ENCODE peak calls at places on chromosomes 16 and 17, in seven cellular contexts. W, Z, R, P, X, I and U are unnamed samples.

GRCh38 chr16:19657831-19658230 is 60.2 kb downstream of the KNOP1 start:
- DNase-seq in Z (no peak), W (no peak), X (no peak), I (no peak), P (no peak), R (no peak), U (no peak)

GRCh38 chr16:1188781-1189189 is 35.9 kb downstream of the CACNA1H start:
- DNase-seq in I (peak; percentile 77), P (no peak), Z (peak; percentile 65), W (peak; percentile 30), R (peak; percentile 78), X (peak; percentile 58), U (peak; percentile 54)

GRCh38 chr17:31061678-31062077 is 33.1 kb upstream of the NF1 start:
- DNase-seq in I (peak; percentile 78), X (no peak), Z (no peak), W (no peak), R (no peak), P (no peak), U (peak; percentile 10)

GRCh38 chr17:64343833-64344637 is 46.6 kb downstream of the PECAM1 start:
- DNase-seq in R (peak; percentile 86), Z (peak; percentile 50), X (peak; percentile 53), P (no peak), W (no peak), I (no peak), U (no peak)

GRCh38 chr16:84548971-84549844 is 44.7 kb upstream of the MEAK7 start:
- DNase-seq in X (no peak), R (no peak), I (no peak), Z (no peak), W (peak; percentile 23), P (no peak), U (no peak)

GRCh38 chr16:66604376-66605176 is at the start of gene CMTM3:
- DNase-seq in P (no peak), R (peak; percentile 87), X (peak; percentile 59), Z (peak; percentile 56), I (peak; percentile 86), W (peak; percentile 56), U (peak; percentile 84)

GRCh38 chr16:88631384-88631783 is 7.0 kb upstream of the IL17C start:
- DNase-seq in R (no peak), P (no peak), I (no peak), X (no peak), W (no peak), Z (no peak), U (no peak)

GRCh38 chr17:35079547-35079946 is 16.0 kb upstream of the RFFL start:
- DNase-seq in Z (no peak), I (no peak), P (no peak), R (no peak), X (no peak), W (no peak), U (no peak)

GRCh38 chr17:13426991-13427390 is 174.7 kb downstream of the HS3ST3A1 start:
- DNase-seq in X (no peak), I (no peak), W (no peak), P (no peak), R (no peak), Z (no peak), U (no peak)

GRCh38 chr16:81936209-81936608 is 75.1 kb downstream of the SDR42E1 start:
- DNase-seq in W (no peak), R (no peak), I (peak; percentile 20), Z (no peak), P (no peak), X (no peak), U (no peak)

GRCh38 chr17:42049834-42050359 is 504 bp downstream of the C17orf113 start:
- DNase-seq in X (no peak), W (no peak), P (no peak), R (no peak), Z (no peak), I (no peak), U (no peak)

GRCh38 chr16:23423496-23424049 is 29.4 kb downstream of the COG7 start:
- DNase-seq in I (no peak), Z (peak; percentile 55), W (no peak), X (peak; percentile 83), R (peak; percentile 65), P (peak; percentile 82), U (no peak)

GRCh38 chr16:67423634-67424575 is 7.0 kb upstream of the HSD11B2 start:
- DNase-seq in I (peak; percentile 73), R (no peak), Z (no peak), W (no peak), P (no peak), X (no peak), U (no peak)

GRCh38 chr16:29154676-29155121 is 169.8 kb downstream of the LAT start:
- DNase-seq in P (no peak), I (no peak), R (no peak), X (no peak), Z (no peak), W (no peak), U (no peak)

GRCh38 chr16:87550510-87550961 is 51.8 kb upstream of the JPH3 start:
- DNase-seq in R (peak; percentile 75), Z (peak; percentile 48), I (peak; percentile 69), P (no peak), X (peak; percentile 63), W (peak; percentile 58), U (peak; percentile 58)

GRCh38 chr17:50630524-50631194 is 4.0 kb upstream of the ABCC3 start:
- DNase-seq in W (peak; percentile 47), Z (peak; percentile 88), P (no peak), I (peak; percentile 79), R (peak; percentile 85), X (peak; percentile 92), U (peak; percentile 39)

GRCh38 chr17:73720187-73720834 is 76.1 kb upstream of the SDK2 start:
- DNase-seq in W (peak; percentile 6), R (no peak), Z (no peak), I (no peak), X (no peak), P (no peak), U (peak; percentile 66)

GRCh38 chr16:30380072-30380471 is 2.3 kb downstream of the SEPTIN1 start:
- DNase-seq in P (no peak), X (no peak), R (no peak), I (no peak), Z (no peak), W (no peak), U (no peak)

GRCh38 chr17:78535285-78536197 is 41.7 kb downstream of the DNAH17 start:
- DNase-seq in X (no peak), P (no peak), Z (no peak), I (no peak), W (no peak), R (peak; percentile 32), U (no peak)
- H3K4me1 ChIP-seq in X (no peaks in the 10 kb centered on the region), P (no peaks in the 10 kb centered on the region), Z (peaks cover 13% of the 10 kb centered on the region), I (no peaks in the 10 kb centered on the region), W (peaks cover 15% of the 10 kb centered on the region), R (peaks cover 9% of the 10 kb centered on the region), U (no peaks in the 10 kb centered on the region)

GRCh38 chr16:89949756-89950155 is 1.2 kb downstream of the DEF8 start:
- DNase-seq in I (no peak), Z (no peak), R (no peak), X (no peak), P (no peak), W (no peak), U (no peak)
- H3K4me1 ChIP-seq in I (no peaks in the 10 kb centered on the region), Z (peaks cover 20% of the 10 kb centered on the region), R (peaks cover 16% of the 10 kb centered on the region), X (peaks cover 18% of the 10 kb centered on the region), P (peaks cover 6% of the 10 kb centered on the region), W (peaks cover 14% of the 10 kb centered on the region), U (peaks cover 15% of the 10 kb centered on the region)

GRCh38 chr17:46792071-46792470 is 26.4 kb downstream of the WNT3 start:
- DNase-seq in X (no peak), Z (no peak), P (no peak), R (no peak), W (no peak), I (no peak), U (no peak)
- H3K4me1 ChIP-seq in X (no peaks in the 10 kb centered on the region), Z (no peaks in the 10 kb centered on the region), P (no peaks in the 10 kb centered on the region), R (no peaks in the 10 kb centered on the region), W (no peaks in the 10 kb centered on the region), I (peaks cover 2% of the 10 kb centered on the region), U (no peaks in the 10 kb centered on the region)

DNA sequence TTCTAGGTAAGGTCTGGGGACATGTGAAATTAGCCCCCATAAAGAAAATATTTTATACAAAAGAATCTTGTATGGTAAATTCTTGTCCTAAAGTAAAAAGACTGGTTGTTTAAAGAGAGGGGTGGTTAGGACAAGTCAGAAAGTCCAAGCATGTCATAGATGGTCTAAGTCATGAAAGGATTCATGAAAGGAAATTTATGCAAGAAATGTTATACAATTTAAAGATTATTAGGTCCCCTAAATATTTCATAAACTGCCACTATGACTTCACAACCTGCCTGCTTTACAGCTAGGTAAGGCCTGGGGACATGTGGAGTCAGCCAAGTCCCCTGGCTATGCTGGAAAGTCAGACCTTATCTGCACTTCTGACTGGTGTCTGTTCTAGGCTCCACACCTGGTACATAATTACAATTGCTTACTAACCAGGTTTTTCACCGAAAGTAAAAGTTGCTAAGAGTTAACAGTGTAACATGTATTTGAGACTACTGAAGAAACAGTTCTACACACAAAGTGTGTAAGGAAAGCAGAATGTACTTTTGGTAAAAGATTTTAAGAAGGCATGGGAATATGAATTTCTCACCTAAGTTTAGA is 17.0 kb downstream of the N4BP1 start:
- DNase-seq in R (no peak), P (no peak), W (no peak), Z (no peak), X (no peak), I (no peak), U (peak; percentile 19)
- H3K4me1 ChIP-seq in R (peaks cover 32% of the 10 kb centered on the region), P (peaks cover 13% of the 10 kb centered on the region), W (peaks cover 24% of the 10 kb centered on the region), Z (peaks cover 28% of the 10 kb centered on the region), X (peaks cover 23% of the 10 kb centered on the region), I (peaks cover 5% of the 10 kb centered on the region), U (no peaks in the 10 kb centered on the region)

DNA sequence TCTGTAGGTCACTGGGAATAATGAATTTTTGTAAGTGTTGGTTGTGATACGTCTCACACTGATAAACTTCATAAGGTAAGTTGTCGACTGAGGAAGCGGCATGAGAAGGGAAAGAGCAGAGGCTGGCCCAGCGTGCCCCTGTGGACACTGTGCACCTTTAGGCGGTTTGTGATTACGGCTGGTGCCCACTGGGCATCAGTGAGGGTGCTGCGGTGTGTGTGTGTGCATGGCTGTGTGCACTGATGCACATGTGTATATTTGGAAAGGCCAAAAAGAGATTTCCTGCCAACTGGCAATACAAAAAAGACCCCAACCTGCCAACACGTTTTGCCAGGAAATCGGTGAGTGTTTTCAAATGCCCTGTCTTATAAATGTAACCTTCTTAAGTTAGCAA is 11.9 kb downstream of the IRF8 start:
- DNase-seq in W (no peak), P (no peak), I (no peak), X (no peak), Z (no peak), R (no peak), U (no peak)
- H3K4me1 ChIP-seq in W (peaks cover 8% of the 10 kb centered on the region), P (no peaks in the 10 kb centered on the region), I (peaks cover 3% of the 10 kb centered on the region), X (no peaks in the 10 kb centered on the region), Z (peaks cover under 1% of the 10 kb centered on the region), R (peaks cover 24% of the 10 kb centered on the region), U (no peaks in the 10 kb centered on the region)

GRCh38 chr17:79840204-79840988 is 1.2 kb upstream of the CBX4 start:
- DNase-seq in W (no peak), I (peak; percentile 74), R (peak; percentile 85), X (peak; percentile 75), Z (peak; percentile 63), P (no peak), U (no peak)
- H3K4me1 ChIP-seq in W (peaks cover 74% of the 10 kb centered on the region), I (no peaks in the 10 kb centered on the region), R (peaks cover 61% of the 10 kb centered on the region), X (peaks cover 82% of the 10 kb centered on the region), Z (peaks cover 85% of the 10 kb centered on the region), P (peaks cover 51% of the 10 kb centered on the region), U (peaks cover 52% of the 10 kb centered on the region)